ENCODE peak calls at places on chromosomes 12 and 14, in seven cellular contexts. M, V, K, N, H, R and I are unnamed samples.

GRCh38 chr12:110966081-110966760 is 45.8 kb upstream of the MYL2 start:
- DNase-seq in M (no peak), V (no peak), K (no peak), N (no peak), H (no peak), R (no peak), I (peak)

GRCh38 chr12:127655691-127656090 is 611.3 kb upstream of the TMEM132C start:
- DNase-seq in M (no peak), V (no peak), K (no peak), N (no peak), H (peak), R (no peak), I (no peak)

GRCh38 chr14:100979780-100980179 is 76.3 kb upstream of the RTL1 start:
- DNase-seq in M (no peak), V (no peak), K (no peak), N (no peak), H (peak), R (no peak), I (no peak)

GRCh38 chr14:60250318-60251035 is 1.5 kb downstream of the PPM1A start:
- DNase-seq in M (peak), V (no peak), K (no peak), N (peak), H (peak), R (no peak), I (no peak)

GRCh38 chr12:65728913-65729793 is 95.1 kb upstream of the HMGA2 start:
- DNase-seq in M (peak), V (no peak), K (no peak), N (no peak), H (peak), R (peak), I (peak)

GRCh38 chr14:77158175-77158908 is 16.8 kb upstream of the ZDHHC22 start:
- DNase-seq in M (no peak), V (peak), K (no peak), N (no peak), H (peak), R (no peak), I (peak)

GRCh38 chr14:68585690-68586089 is 207.2 kb downstream of the ZFP36L1 start:
- DNase-seq in M (no peak), V (no peak), K (no peak), N (no peak), H (peak), R (no peak), I (no peak)

GRCh38 chr12:59973515-59973914 is 377.7 kb downstream of the SLC16A7 start:
- DNase-seq in M (no peak), V (no peak), K (no peak), N (no peak), H (peak), R (no peak), I (no peak)

GRCh38 chr12:2580821-2581220 is 213.9 kb upstream of the FKBP4 start:
- DNase-seq in M (no peak), V (no peak), K (peak), N (no peak), H (peak), R (no peak), I (no peak)

GRCh38 chr12:52020539-52021336 is 14.0 kb downstream of the TAMALIN start:
- DNase-seq in M (peak), V (peak), K (peak), N (no peak), H (peak), R (peak), I (peak)

GRCh38 chr12:46268349-46268616 is 560 bp downstream of the SLC38A1 start:
- DNase-seq in M (no peak), V (no peak), K (no peak), N (no peak), H (peak), R (no peak), I (no peak)

GRCh38 chr12:1619599-1619998 is 9.4 kb upstream of the WNT5B start:
- DNase-seq in M (no peak), V (peak), K (peak), N (no peak), H (no peak), R (no peak), I (no peak)

GRCh38 chr12:49763006-49763591 is 21.7 kb downstream of the TMBIM6 start:
- DNase-seq in M (peak), V (peak), K (peak), N (peak), H (peak), R (peak), I (peak)

GRCh38 chr14:91884664-91885063 is 17.3 kb upstream of the TC2N start:
- DNase-seq in M (no peak), V (peak), K (no peak), N (no peak), H (no peak), R (no peak), I (no peak)

GRCh38 chr12:54304187-54304810 is 3.5 kb upstream of the NFE2 start:
- DNase-seq in M (peak), V (peak), K (no peak), N (peak), H (no peak), R (no peak), I (no peak)

GRCh38 chr14:87935895-87936294 is 57.1 kb downstream of the GALC start:
- DNase-seq in M (no peak), V (no peak), K (no peak), N (no peak), H (no peak), R (no peak), I (no peak)

GRCh38 chr14:79656496-79656895 is 554.8 kb downstream of the DIO2 start:
- DNase-seq in M (no peak), V (no peak), K (no peak), N (no peak), H (no peak), R (no peak), I (no peak)

GRCh38 chr14:78007160-78007559 is 163.0 kb upstream of the NRXN3 start:
- DNase-seq in M (no peak), V (no peak), K (peak), N (no peak), H (no peak), R (no peak), I (no peak)

GRCh38 chr12:57401165-57401564 is 29.7 kb downstream of the R3HDM2 start:
- DNase-seq in M (no peak), V (peak), K (no peak), N (no peak), H (no peak), R (no peak), I (peak)

GRCh38 chr14:55446127-55446736 is 5.8 kb upstream of the TBPL2 start:
- DNase-seq in M (peak), V (peak), K (peak), N (peak), H (peak), R (peak), I (peak)

GRCh38 chr12:46664771-46665287 is 161.0 kb downstream of the SLC38A4 start:
- DNase-seq in M (no peak), V (no peak), K (peak), N (no peak), H (peak), R (no peak), I (no peak)

GRCh38 chr12:116210762-116211161 is 66.7 kb downstream of the MED13L start:
- DNase-seq in M (no peak), V (no peak), K (no peak), N (no peak), H (no peak), R (no peak), I (no peak)

DNA sequence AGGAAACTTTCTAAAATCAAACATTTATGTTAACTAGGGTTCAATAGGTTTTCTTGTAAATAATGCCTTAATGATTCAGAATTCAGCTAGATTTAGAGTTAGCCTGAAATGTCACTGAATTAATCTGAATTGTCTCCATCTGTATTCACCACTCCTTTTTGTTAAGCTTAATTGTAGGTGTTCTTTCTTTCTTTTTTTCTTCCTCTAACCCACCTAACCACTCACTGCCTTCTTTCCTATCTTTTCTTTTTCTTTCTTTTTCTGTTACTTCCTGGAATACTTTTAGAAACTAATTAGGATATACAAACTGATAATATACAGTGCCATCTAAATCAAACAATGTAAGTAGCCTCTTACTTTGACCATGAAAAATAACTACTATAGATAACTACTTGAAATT is 29.9 kb downstream of the G2E3 start:
- DNase-seq in M (no peak), V (no peak), K (no peak), N (no peak), H (no peak), R (no peak), I (no peak)
- TF ChIP-seq CTCF in M (no peak), V (no peak), K (no peak), N (no peak), H (no peak), R (no peak), I (no peak)

DNA sequence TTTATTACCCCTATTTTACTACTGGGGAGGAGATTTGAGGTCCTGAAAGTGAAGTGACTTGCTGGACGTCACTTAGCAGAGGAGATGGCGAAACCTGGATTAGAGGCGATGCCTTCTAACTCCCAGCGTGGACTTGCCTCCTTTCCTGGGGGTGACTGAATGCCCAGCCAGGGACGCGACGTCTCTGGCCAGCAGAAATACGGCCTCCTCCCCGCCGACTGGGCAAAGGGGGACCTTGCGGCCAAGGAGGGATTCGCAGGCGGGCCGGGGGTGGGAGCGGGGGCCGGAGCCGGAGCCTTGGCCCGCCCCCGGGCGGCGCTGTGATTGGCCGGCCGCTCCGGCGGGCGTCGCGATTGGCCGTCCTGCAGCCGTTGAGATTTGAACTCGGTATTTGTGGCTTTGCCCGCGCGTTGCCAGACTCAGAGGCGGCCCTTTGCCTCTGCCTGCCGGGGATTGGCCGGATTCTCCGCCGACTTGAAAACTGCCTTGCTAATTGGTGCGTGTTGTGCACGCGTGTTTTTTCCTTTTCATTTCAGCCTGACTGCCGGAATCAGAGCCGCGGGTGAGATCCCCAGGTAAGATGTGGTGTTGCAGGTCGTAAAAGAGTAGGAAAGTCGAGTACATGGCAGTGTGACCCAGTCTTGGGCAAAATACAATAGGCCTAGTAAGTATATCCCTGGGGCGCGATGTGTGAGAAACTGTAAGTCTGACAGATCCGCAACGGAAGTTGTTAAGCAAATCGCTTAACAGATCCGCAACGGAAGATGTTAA is at the start of gene NCAPD2:
- DNase-seq in M (peak), V (peak), K (peak), N (peak), H (peak), R (peak), I (peak)
- TF ChIP-seq CTCF in M (peak), V (peak), K (no peak), N (peak), H (no peak), R (peak), I (peak)

DNA sequence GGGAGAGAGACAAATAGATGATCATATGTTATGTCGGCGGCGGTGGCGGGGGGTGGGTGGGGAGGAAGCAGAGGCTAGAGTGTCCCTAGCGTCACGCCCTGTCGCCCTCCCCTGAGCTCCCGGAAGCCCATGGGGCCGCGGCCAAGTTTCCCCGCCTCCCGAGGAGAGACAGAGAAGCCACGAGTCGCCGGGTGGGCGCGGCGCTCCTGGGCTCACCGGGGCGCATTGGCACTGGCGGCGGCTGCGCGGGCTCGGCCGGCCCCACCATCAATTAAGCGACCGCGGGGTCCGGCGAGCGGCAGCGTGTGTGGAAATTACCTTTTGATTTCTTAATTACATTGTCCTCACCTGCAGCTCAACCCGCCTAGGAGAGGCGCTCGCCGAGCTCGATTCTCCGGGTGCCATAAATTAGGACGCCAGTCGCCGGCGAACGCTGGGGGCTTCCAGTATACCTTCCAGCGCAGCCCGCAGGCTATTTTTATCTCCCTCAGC is 119.9 kb upstream of the LHX5 start:
- DNase-seq in M (peak), V (no peak), K (peak), N (no peak), H (no peak), R (no peak), I (peak)
- TF ChIP-seq CTCF in M (no peak), V (no peak), K (no peak), N (no peak), H (no peak), R (no peak), I (no peak)

GRCh38 chr12:94146166-94146565 is 2.2 kb upstream of the PLXNC1 start:
- DNase-seq in M (no peak), V (no peak), K (no peak), N (no peak), H (no peak), R (no peak), I (no peak)

GRCh38 chr12:94143444-94143843 is 4.9 kb upstream of the PLXNC1 start:
- DNase-seq in M (no peak), V (no peak), K (no peak), N (no peak), H (no peak), R (no peak), I (no peak)

GRCh38 chr12:94147991-94148840 is at the start of gene PLXNC1:
- DNase-seq in M (peak), V (peak), K (peak), N (peak), H (peak), R (peak), I (peak)

GRCh38 chr12:94147377-94147990 is 893 bp upstream of the PLXNC1 start:
- DNase-seq in M (no peak), V (no peak), K (peak), N (no peak), H (no peak), R (no peak), I (no peak)

DNA sequence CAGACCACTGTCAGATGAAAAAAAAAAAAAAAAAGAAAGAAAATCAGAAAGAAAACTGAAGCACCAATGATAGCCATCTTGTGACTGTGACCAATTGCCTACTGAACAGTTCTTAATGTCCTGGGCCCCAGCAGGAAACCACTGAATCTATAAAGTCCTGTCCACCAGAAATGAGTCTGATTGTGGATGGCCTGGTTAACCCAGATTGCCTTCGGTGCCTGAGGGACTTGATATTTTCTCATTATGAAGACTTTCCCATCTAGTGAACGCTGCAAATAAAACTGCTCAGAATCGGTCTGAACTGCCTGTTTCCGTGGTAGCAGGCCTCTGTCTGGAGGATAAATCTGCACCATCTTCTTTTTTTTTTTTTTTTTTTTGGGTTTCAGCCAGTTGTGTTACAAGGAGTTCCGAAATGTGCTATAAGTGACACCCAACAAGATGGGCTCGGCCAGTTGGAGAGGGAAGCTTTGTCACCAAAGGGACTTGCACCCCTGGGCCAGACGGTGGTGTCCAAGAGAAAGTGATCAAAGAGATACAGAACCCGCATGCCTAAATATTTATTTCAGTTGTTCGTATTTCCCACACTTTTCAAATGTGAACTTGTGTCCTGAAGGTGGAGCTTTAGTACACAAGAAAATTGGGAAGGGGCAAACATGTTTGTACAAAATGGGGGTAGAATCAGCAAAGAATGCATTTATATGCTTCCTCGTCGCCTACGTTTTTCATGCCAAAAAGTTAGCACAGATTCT is 3.0 kb upstream of the PLXNC1 start:
- DNase-seq in M (no peak), V (no peak), K (no peak), N (no peak), H (peak), R (no peak), I (no peak)
- TF ChIP-seq CTCF in M (no peak), V (peak), K (no peak), N (no peak), H (peak), R (peak), I (no peak)

GRCh38 chr12:14416658-14417057 is 51.2 kb downstream of the ATF7IP start:
- DNase-seq in M (peak), V (no peak), K (peak), N (no peak), H (peak), R (no peak), I (no peak)

GRCh38 chr12:14417717-14418116 is 52.2 kb downstream of the ATF7IP start:
- DNase-seq in M (peak), V (peak), K (peak), N (peak), H (peak), R (no peak), I (peak)

GRCh38 chr12:14422516-14423230 is 57.2 kb downstream of the ATF7IP start:
- DNase-seq in M (no peak), V (no peak), K (no peak), N (no peak), H (no peak), R (no peak), I (no peak)

GRCh38 chr12:14418526-14418925 is 53.0 kb downstream of the ATF7IP start:
- DNase-seq in M (no peak), V (no peak), K (no peak), N (no peak), H (peak), R (no peak), I (no peak)
- TF ChIP-seq CTCF in M (peak), V (peak), K (no peak), N (peak), H (peak), R (peak), I (peak)

GRCh38 chr12:124720019-124720686 is 143.5 kb downstream of the SCARB1 start:
- DNase-seq in M (no peak), V (peak), K (no peak), N (no peak), H (peak), R (no peak), I (no peak)
- TF ChIP-seq CTCF in M (no peak), V (peak), K (no peak), N (no peak), H (peak), R (no peak), I (peak)

GRCh38 chr12:100611031-100611430 is 37.5 kb downstream of the GAS2L3 start:
- DNase-seq in M (no peak), V (no peak), K (no peak), N (no peak), H (peak), R (no peak), I (no peak)

GRCh38 chr12:100612557-100612956 is 39.1 kb downstream of the GAS2L3 start:
- DNase-seq in M (no peak), V (no peak), K (no peak), N (peak), H (no peak), R (no peak), I (no peak)

GRCh38 chr12:100608776-100609175 is 35.3 kb downstream of the GAS2L3 start:
- DNase-seq in M (no peak), V (no peak), K (no peak), N (no peak), H (no peak), R (no peak), I (no peak)
- TF ChIP-seq CTCF in M (no peak), V (no peak), K (no peak), N (no peak), H (no peak), R (no peak), I (no peak)

DNA sequence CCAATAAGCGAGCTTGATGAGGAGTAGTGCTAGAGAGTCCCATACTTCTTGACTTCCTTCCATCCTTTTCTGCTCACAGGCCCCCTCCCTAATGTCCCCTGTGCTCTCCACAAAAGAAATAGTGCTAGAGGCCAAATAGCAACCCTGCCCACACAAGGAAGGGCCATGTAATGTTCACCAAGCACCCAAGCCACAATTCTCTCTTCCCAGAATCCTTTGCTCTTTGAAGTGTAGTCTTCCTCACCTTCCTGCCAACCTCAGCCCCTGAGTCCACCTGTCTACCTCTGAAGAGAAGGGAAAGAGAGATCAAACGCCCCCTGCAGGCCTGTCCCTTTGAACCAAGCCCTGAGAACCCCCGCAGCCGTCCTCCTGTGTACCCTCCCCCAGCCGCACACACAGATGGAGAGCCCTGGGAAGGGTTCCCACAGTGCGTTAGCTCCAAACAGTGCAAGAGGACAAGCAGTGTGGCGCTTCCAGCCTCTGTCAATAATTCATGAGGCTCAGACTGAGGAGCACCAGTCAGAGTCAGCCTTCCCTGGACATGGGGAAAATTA is 1.9 kb upstream of the DHRS4 start:
- DNase-seq in M (no peak), V (no peak), K (no peak), N (no peak), H (no peak), R (no peak), I (peak)
- TF ChIP-seq CTCF in M (no peak), V (no peak), K (no peak), N (no peak), H (no peak), R (peak), I (peak)

GRCh38 chr12:124533456-124533855 is 34.0 kb downstream of the NCOR2 start:
- DNase-seq in M (no peak), V (no peak), K (no peak), N (no peak), H (no peak), R (no peak), I (no peak)
- TF ChIP-seq CTCF in M (no peak), V (no peak), K (no peak), N (no peak), H (no peak), R (no peak), I (no peak)